ENCODE peak calls at places on chromosome 1, in ten cellular contexts. G is NB4; K is pancreas; N is psoas muscle; X is fibroblast of pulmonary artery; V is CD8-positive, alpha-beta T cell; U is OCI-LY7; L is HL-60; Y is hepatocyte; E is heart right ventricle. B is an unnamed sample.
A peak's percentile ranks its signal among the peaks of the same experiment; 100 is the strongest.

GRCh38 chr1:248849152-248849551 is 9.7 kb downstream of the ZNF692 start:
- DNase-seq in N (no peak), G (no peak), E (no peak), Y (no peak), L (no peak), K (no peak), V (no peak), U (no peak), X (no peak), B (no peak)

GRCh38 chr1:37514350-37515184 is at the start of gene MEAF6:
- DNase-seq in L (peak; percentile 86), X (peak; percentile 82), U (peak; percentile 92), Y (peak; percentile 94), K (peak; percentile 74), N (peak; percentile 91), G (peak; percentile 90), E (peak; percentile 88), V (peak; percentile 68), B (peak; percentile 91)

GRCh38 chr1:11690669-11691301 is 725 bp upstream of the DRAXIN start:
- DNase-seq in U (no peak), E (no peak), N (no peak), K (no peak), L (no peak), X (no peak), Y (peak; percentile 72), G (no peak), V (no peak), B (no peak)

GRCh38 chr1:116360435-116361173 is 12.4 kb upstream of the ATP1A1 start:
- DNase-seq in V (no peak), G (no peak), U (peak; percentile 36), X (peak; percentile 58), L (no peak), K (no peak), Y (no peak), E (no peak), N (no peak), B (peak; percentile 52)

GRCh38 chr1:7703321-7704213 is 67.5 kb upstream of the VAMP3 start:
- DNase-seq in V (no peak), G (no peak), E (peak; percentile 28), K (peak; percentile 23), L (no peak), Y (peak; percentile 61), X (no peak), U (no peak), N (no peak), B (no peak)

GRCh38 chr1:23216771-23217420 is 406 bp downstream of the HTR1D start:
- DNase-seq in N (no peak), U (peak; percentile 16), V (no peak), Y (peak; percentile 54), E (peak; percentile 34), G (peak; percentile 22), L (no peak), X (no peak), K (no peak), B (no peak)

GRCh38 chr1:16046865-16047264 is 3.3 kb downstream of the CLCNKB start:
- DNase-seq in G (no peak), K (no peak), L (no peak), X (peak; percentile 13), N (no peak), Y (peak; percentile 43), U (no peak), V (no peak), E (no peak), B (no peak)

GRCh38 chr1:23343246-23344110 is 606 bp downstream of the HNRNPR start:
- DNase-seq in X (peak; percentile 61), G (peak; percentile 55), U (peak; percentile 63), K (no peak), Y (peak; percentile 56), L (no peak), V (no peak), E (no peak), N (no peak), B (peak; percentile 55)

GRCh38 chr1:213070399-213070798 is 19.4 kb downstream of the RPS6KC1 start:
- DNase-seq in V (no peak), E (no peak), U (peak; percentile 19), G (peak; percentile 56), K (peak; percentile 10), N (no peak), Y (peak; percentile 23), X (peak; percentile 83), L (peak; percentile 14), B (peak; percentile 87)

GRCh38 chr1:218711884-218712674 is 366.9 kb downstream of the TGFB2 start:
- DNase-seq in N (peak; percentile 75), U (no peak), X (peak; percentile 39), G (no peak), Y (no peak), V (no peak), L (no peak), K (no peak), E (no peak), B (no peak)

GRCh38 chr1:15094719-15095491 is 58.6 kb upstream of the TMEM51 start:
- DNase-seq in G (no peak), N (no peak), V (no peak), E (no peak), X (no peak), K (no peak), U (no peak), L (no peak), Y (no peak), B (no peak)

DNA sequence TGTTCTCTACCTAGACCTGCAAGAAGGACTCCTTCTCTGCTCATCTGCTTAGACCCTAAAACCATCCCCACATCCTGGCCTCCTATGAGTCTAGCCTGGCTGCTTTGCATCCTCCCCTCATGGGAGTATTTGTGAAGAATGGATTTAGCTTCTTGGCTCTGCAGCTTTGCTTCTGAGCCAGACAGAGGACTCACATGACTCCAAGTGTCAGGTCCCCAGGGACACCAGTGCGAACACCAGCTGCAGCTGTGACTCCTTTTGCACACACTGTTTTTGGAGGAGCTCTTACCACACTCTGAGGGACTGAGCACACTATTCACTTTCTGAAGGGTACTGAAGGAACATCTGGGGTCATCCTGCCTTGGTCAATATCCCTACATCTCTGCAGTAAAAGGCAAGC is 131.8 kb upstream of the SGIP1 start:
- DNase-seq in E (peak; percentile 68), V (no peak), Y (no peak), U (peak; percentile 99), X (peak; percentile 70), N (peak; percentile 91), L (peak; percentile 54), K (peak; percentile 14), G (peak; percentile 95), B (peak; percentile 94)
- H3K4me3 ChIP-seq in E (no peak overlapping the region), V (no peak overlapping the region), Y (no peak overlapping the region), U (peak overlapping the region; percentile 49), X (no peak overlapping the region), N (no peak overlapping the region), L (no peak overlapping the region), K (no peak overlapping the region), G (no peak overlapping the region), B (peak overlapping the region; percentile 27)

GRCh38 chr1:50929376-50929958 is 30.6 kb downstream of the FAF1 start:
- DNase-seq in E (no peak), N (no peak), K (no peak), G (peak; percentile 49), V (no peak), L (no peak), Y (peak; percentile 25), X (peak; percentile 68), U (peak; percentile 47), B (peak; percentile 27)
- TF ChIP-seq CTCF in E (peak; percentile 31), N (peak; percentile 59), K (peak; percentile 45), G (no peak), V (peak; percentile 71), L (peak; percentile 30), Y (peak; percentile 70), X (peak; percentile 52), U (peak; percentile 90), B (peak; percentile 30)

DNA sequence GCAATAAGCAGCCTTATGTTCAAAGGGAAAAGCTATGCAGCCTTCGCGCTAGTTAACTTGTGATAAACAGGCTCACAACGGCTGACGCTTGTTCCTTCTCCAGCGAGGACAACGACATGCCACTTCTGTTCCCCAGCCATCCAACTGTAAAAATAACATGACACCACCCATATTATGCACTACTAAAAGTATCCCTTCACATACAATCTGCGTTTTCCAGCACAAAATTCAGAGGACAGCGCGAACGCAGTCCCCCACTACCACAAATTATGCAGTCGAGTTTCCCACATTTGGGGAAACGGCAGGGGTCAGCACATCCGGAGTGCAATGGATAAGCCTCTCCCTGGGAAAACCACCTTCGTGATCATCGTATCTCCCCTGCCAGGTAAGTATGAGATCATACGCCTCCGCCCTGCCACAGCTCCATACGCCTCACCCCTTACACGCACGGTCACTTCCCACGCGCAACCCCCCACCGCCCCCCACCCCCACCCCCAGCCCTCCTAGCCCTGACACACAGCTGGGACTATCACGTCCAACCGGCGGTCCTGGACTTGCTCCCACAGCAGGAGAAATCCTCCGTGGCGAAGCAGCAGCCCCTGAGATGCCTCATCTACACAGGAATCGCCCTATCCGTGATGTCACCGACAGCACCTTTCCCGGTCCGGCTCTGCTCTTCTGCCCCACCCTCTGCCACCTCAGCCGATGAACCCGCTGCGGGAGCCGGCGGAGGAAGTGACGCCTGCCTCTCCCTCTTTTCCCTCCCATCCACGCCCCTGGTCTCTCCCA is 120.8 kb downstream of the PPIAL4G start:
- DNase-seq in E (no peak), K (no peak), L (no peak), G (no peak), N (no peak), X (no peak), Y (peak; percentile 84), U (no peak), V (no peak), B (no peak)
- H3K4me3 ChIP-seq in E (no peak overlapping the region), K (no peak overlapping the region), L (no peak overlapping the region), G (no peak overlapping the region), N (no peak overlapping the region), X (peak overlapping the region; percentile 31), Y (peak overlapping the region; percentile 20), U (no peak overlapping the region), V (peak overlapping the region; percentile 46), B (no peak overlapping the region)

GRCh38 chr1:54429838-54430237 is 23.6 kb upstream of the SSBP3 start:
- DNase-seq in N (no peak), V (no peak), G (no peak), U (no peak), L (no peak), X (no peak), K (no peak), E (no peak), Y (no peak), B (no peak)

GRCh38 chr1:54424398-54424797 is 18.2 kb upstream of the SSBP3 start:
- DNase-seq in U (no peak), E (no peak), N (no peak), G (no peak), K (no peak), X (no peak), Y (no peak), V (no peak), L (no peak), B (no peak)

GRCh38 chr1:54428838-54429513 is 22.8 kb upstream of the SSBP3 start:
- DNase-seq in U (no peak), L (no peak), Y (no peak), X (peak; percentile 16), N (no peak), E (no peak), G (no peak), V (no peak), K (no peak), B (no peak)

GRCh38 chr1:54421101-54421504 is 14.9 kb upstream of the SSBP3 start:
- DNase-seq in U (no peak), E (no peak), Y (no peak), G (no peak), X (no peak), L (no peak), K (peak; percentile 75), N (no peak), V (no peak), B (no peak)

DNA sequence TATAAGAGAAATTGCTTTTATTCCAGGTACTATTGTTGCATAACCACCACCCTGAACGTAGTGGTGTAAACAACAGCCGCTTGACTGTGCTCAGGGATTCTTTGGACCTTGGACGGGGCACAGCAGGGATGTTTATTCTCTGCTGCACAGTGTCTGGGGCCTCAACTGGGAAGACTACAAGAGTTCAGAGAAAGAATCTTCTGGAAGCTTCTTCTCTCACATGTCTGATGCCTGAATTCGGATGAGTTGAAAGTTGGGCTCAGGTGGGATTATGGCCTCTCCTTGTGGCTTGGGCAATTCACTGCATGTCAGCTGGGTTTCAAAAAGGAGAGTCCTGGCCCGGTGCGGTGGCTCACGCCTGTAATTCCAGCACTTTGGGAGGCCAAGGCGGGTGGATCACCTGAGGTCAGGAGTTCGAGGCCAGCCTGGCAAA is 19.0 kb upstream of the SSBP3 start:
- DNase-seq in N (no peak), X (no peak), V (no peak), U (no peak), K (no peak), E (no peak), L (no peak), Y (no peak), G (no peak), B (no peak)
- TF ChIP-seq CTCF in N (no peak), X (peak; percentile 9), V (no peak), U (no peak), K (no peak), E (no peak), L (no peak), Y (no peak), G (no peak), B (peak; percentile 12)